ENCODE peak calls at places on chromosomes 7 and 10, in five cellular contexts. D, H, Q, R and A are unnamed samples.
A peak's percentile ranks its signal among the peaks of the same experiment; 100 is the strongest.

GRCh38 chr10:110033724-110034235 is 26.0 kb downstream of the ADD3 start:
- DNase-seq in R (no peak), D (no peak), Q (no peak), H (no peak), A (no peak)

GRCh38 chr7:129896568-129897382 is 56.0 kb downstream of the UBE2H start:
- DNase-seq in Q (no peak), R (no peak), D (no peak), H (no peak), A (no peak)

GRCh38 chr10:96357038-96357620 is 1.7 kb downstream of the OPALIN start:
- DNase-seq in Q (no peak), D (no peak), H (no peak), R (no peak), A (no peak)

GRCh38 chr10:116742367-116743265 is at the start of gene HSPA12A:
- DNase-seq in Q (no peak), H (peak; percentile 84), R (peak; percentile 82), D (no peak), A (peak; percentile 73)

GRCh38 chr10:104327745-104328635 is 10.3 kb downstream of the ITPRIP start:
- DNase-seq in D (no peak), R (no peak), Q (peak; percentile 28), H (no peak), A (peak; percentile 44)

GRCh38 chr7:154960063-154960790 is 42.7 kb downstream of the PAXIP1 start:
- DNase-seq in R (no peak), H (no peak), D (no peak), Q (peak; percentile 36), A (no peak)

GRCh38 chr7:13982940-13983677 is 6.4 kb downstream of the ETV1 start:
- DNase-seq in H (peak; percentile 44), Q (no peak), D (no peak), R (no peak), A (no peak)

GRCh38 chr10:12638103-12638502 is 288.8 kb downstream of the CAMK1D start:
- DNase-seq in H (no peak), D (no peak), Q (peak; percentile 24), R (no peak), A (no peak)

GRCh38 chr7:107966701-107967100 is 36.3 kb downstream of the LAMB1 start:
- DNase-seq in R (no peak), H (no peak), Q (peak; percentile 90), D (no peak), A (peak; percentile 48)

GRCh38 chr7:82164813-82165212 is 278.8 kb downstream of the CACNA2D1 start:
- DNase-seq in H (no peak), Q (no peak), R (no peak), D (no peak), A (peak; percentile 33)

GRCh38 chr7:28433604-28434254 is 21.4 kb downstream of the CREB5 start:
- DNase-seq in R (peak; percentile 43), D (no peak), Q (no peak), H (no peak), A (peak; percentile 94)

GRCh38 chr7:74579800-74580685 is 77.5 kb upstream of the GTF2I start:
- DNase-seq in Q (peak; percentile 94), H (no peak), D (no peak), R (no peak), A (no peak)

GRCh38 chr7:86762129-86762528 is 118.4 kb downstream of the GRM3 start:
- DNase-seq in H (no peak), Q (no peak), D (no peak), R (no peak), A (peak; percentile 35)

GRCh38 chr10:74799840-74800239 is 26.6 kb upstream of the KAT6B start:
- DNase-seq in R (no peak), D (no peak), H (no peak), Q (peak; percentile 17), A (no peak)

GRCh38 chr10:111836586-111836985 is 347.0 kb downstream of the GPAM start:
- DNase-seq in R (no peak), D (no peak), Q (no peak), H (no peak), A (no peak)

GRCh38 chr10:132546567-132547420 is 9.2 kb downstream of the INPP5A start:
- DNase-seq in D (no peak), R (no peak), H (no peak), Q (no peak), A (no peak)

GRCh38 chr7:116770941-116771340 is 91.4 kb upstream of the CAPZA2 start:
- DNase-seq in R (no peak), D (no peak), H (no peak), Q (no peak), A (no peak)

GRCh38 chr10:17605936-17606335 is 11.2 kb downstream of the HACD1 start:
- DNase-seq in R (no peak), Q (no peak), D (no peak), H (no peak), A (no peak)

GRCh38 chr10:6089334-6090219 is 743 bp downstream of the RBM17 start:
- DNase-seq in D (no peak), R (peak; percentile 60), Q (peak; percentile 48), H (no peak), A (peak; percentile 60)

GRCh38 chr7:126179916-126180315 is 1072.8 kb downstream of the GRM8 start:
- DNase-seq in D (no peak), Q (no peak), H (no peak), R (no peak), A (no peak)

GRCh38 chr7:116185450-116185849 is 24.9 kb upstream of the TES start:
- DNase-seq in H (no peak), Q (no peak), R (no peak), D (no peak), A (no peak)

GRCh38 chr7:94001396-94001795 is 2.8 kb downstream of the BET1 start:
- DNase-seq in D (no peak), Q (no peak), R (no peak), H (no peak), A (no peak)

GRCh38 chr7:7577888-7578287 is 11.2 kb downstream of the MIOS start:
- DNase-seq in R (no peak), D (no peak), Q (no peak), H (no peak), A (no peak)

GRCh38 chr10:61157182-61157581 is 213.2 kb upstream of the RHOBTB1 start:
- DNase-seq in D (no peak), Q (no peak), R (no peak), H (no peak), A (no peak)

GRCh38 chr10:8211631-8212030 is 157.1 kb downstream of the GATA3 start:
- DNase-seq in Q (no peak), H (no peak), R (no peak), D (no peak), A (no peak)

GRCh38 chr7:116683786-116684185 is 11.8 kb downstream of the MET start:
- DNase-seq in H (no peak), Q (no peak), D (peak; percentile 58), R (no peak), A (no peak)

GRCh38 chr10:36211856-36212255 is 569.8 kb upstream of the FZD8 start:
- DNase-seq in D (no peak), R (no peak), Q (no peak), H (no peak), A (no peak)

GRCh38 chr10:79326361-79327089 is 20.7 kb upstream of the PPIF start:
- DNase-seq in H (no peak), R (no peak), D (no peak), Q (no peak), A (no peak)

GRCh38 chr7:80942261-80943041 is 23.6 kb upstream of the SEMA3C start:
- DNase-seq in R (no peak), Q (peak; percentile 61), H (no peak), D (no peak), A (peak; percentile 21)

GRCh38 chr10:125419146-125419545 is 258.8 kb upstream of the CTBP2 start:
- DNase-seq in R (no peak), Q (no peak), H (no peak), D (no peak), A (no peak)

GRCh38 chr10:79356104-79356503 is 8.8 kb downstream of the PPIF start:
- DNase-seq in H (peak; percentile 14), D (no peak), R (peak; percentile 27), Q (no peak), A (no peak)

GRCh38 chr10:35834916-35835499 is 192.9 kb upstream of the FZD8 start:
- DNase-seq in Q (no peak), R (no peak), D (no peak), H (no peak), A (peak; percentile 57)

GRCh38 chr10:111209666-111210065 is 132.8 kb downstream of the ADRA2A start:
- DNase-seq in H (no peak), D (no peak), Q (no peak), R (no peak), A (no peak)

DNA sequence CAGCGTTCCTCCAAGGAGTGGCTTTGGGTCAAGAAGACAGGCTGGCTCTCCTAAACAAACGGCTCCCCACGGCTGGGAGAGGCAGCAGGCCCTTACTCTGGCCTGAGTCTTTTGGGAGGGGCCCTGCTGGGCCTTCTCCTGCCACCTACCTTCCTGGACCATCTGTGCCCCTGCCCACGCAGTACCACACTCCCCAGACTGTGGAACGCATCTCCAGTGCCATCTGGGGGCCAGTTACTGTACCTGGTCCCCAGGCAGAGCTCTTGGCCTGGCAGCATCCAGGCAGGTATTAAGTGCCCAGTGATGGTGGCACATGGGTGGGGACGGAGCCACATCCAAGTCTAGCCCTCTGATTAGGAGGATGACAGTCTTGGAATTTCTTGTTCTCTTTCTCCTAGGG is 14.4 kb downstream of the ALKBH4 start:
- DNase-seq in H (no peak), R (no peak), D (no peak), Q (no peak), A (no peak)
- TF ChIP-seq CREB1 in H (no peak), R (no peak), D (peak; percentile 14), Q (no peak), A (no peak)

GRCh38 chr7:45660201-45660900 is 86.2 kb downstream of the ADCY1 start:
- DNase-seq in D (no peak), R (peak; percentile 17), H (no peak), Q (no peak), A (no peak)

GRCh38 chr7:45661302-45661995 is 87.3 kb downstream of the ADCY1 start:
- DNase-seq in R (peak; percentile 23), Q (no peak), D (no peak), H (no peak), A (no peak)

GRCh38 chr7:45659496-45660139 is 85.5 kb downstream of the ADCY1 start:
- DNase-seq in D (no peak), H (no peak), R (peak; percentile 30), Q (no peak), A (no peak)

GRCh38 chr7:45662018-45662417 is 87.8 kb downstream of the ADCY1 start:
- DNase-seq in D (no peak), H (no peak), Q (no peak), R (peak; percentile 31), A (no peak)

GRCh38 chr7:45660901-45661211 is 86.7 kb downstream of the ADCY1 start:
- DNase-seq in Q (no peak), D (no peak), H (no peak), R (peak; percentile 14), A (no peak)
- H2AFZ ChIP-seq in Q (no peak overlapping the region), D (no peak overlapping the region), H (no peak overlapping the region), R (no peak overlapping the region), A (no peak overlapping the region)

GRCh38 chr7:88912852-88913251 is 117.3 kb upstream of the TEX47 start:
- DNase-seq in H (no peak), D (no peak), R (no peak), Q (peak; percentile 27), A (no peak)

GRCh38 chr7:88919484-88920131 is 124.1 kb upstream of the TEX47 start:
- DNase-seq in H (no peak), Q (no peak), D (no peak), R (no peak), A (no peak)

GRCh38 chr7:88915615-88916014 is 120.1 kb upstream of the TEX47 start:
- DNase-seq in Q (no peak), D (no peak), R (no peak), H (no peak), A (no peak)
- H3K4me1 ChIP-seq in Q (peaks cover 9% of the 10 kb centered on the region), D (no peaks in the 10 kb centered on the region), R (no peaks in the 10 kb centered on the region), H (no peaks in the 10 kb centered on the region), A (no peaks in the 10 kb centered on the region)

GRCh38 chr10:18713077-18713476 is 53.8 kb downstream of the ARL5B start:
- DNase-seq in D (no peak), H (no peak), R (no peak), Q (peak; percentile 53), A (no peak)
- TF ChIP-seq CREB1 in D (no peak), H (no peak), R (no peak), Q (no peak), A (no peak)